ENCODE peak calls at places on chromosomes 1 and 21, in eight cellular contexts. T is K562, O is tibial nerve, L is A549, C is breast epithelium, G is heart left ventricle, J is ovary, N is stomach. B is an unnamed sample.

GRCh38 chr1:178868700-178869099 is 2.2 kb downstream of the ANGPTL1 start:
- DNase-seq in T (no peak), G (no peak), O (no peak), C (no peak), L (no peak), N (no peak), J (no peak), B (no peak)

GRCh38 chr1:1832820-1833219 is 54.5 kb upstream of the NADK start:
- DNase-seq in C (no peak), T (no peak), J (no peak), O (no peak), G (no peak), L (peak; percentile 20), N (no peak), B (no peak)

GRCh38 chr21:31184462-31184861 is 146.2 kb upstream of the KRTAP19-8 start:
- DNase-seq in C (no peak), O (no peak), J (no peak), G (no peak), L (no peak), N (no peak), T (no peak), B (peak; percentile 28)

GRCh38 chr1:201436461-201436860 is 14.9 kb upstream of the TNNI1 start:
- DNase-seq in G (no peak), O (no peak), T (peak; percentile 56), J (no peak), N (no peak), L (peak; percentile 68), C (no peak), B (no peak)

GRCh38 chr1:35845766-35846165 is 37.2 kb upstream of the AGO1 start:
- DNase-seq in C (no peak), O (no peak), L (no peak), N (no peak), J (no peak), G (no peak), T (no peak), B (no peak)

GRCh38 chr1:175597206-175597605 is 146.2 kb downstream of the TNR start:
- DNase-seq in L (no peak), C (no peak), G (no peak), T (no peak), J (no peak), O (no peak), N (no peak), B (no peak)

GRCh38 chr1:112144738-112145426 is 155.4 kb upstream of the KCND3 start:
- DNase-seq in O (no peak), C (no peak), J (no peak), N (no peak), T (no peak), L (no peak), G (peak; percentile 71), B (no peak)

GRCh38 chr1:85409516-85409915 is 55.4 kb downstream of the DDAH1 start:
- DNase-seq in C (no peak), N (no peak), J (no peak), O (no peak), T (no peak), G (no peak), L (no peak), B (no peak)

GRCh38 chr1:220797553-220797952 is 10.8 kb downstream of the MTARC1 start:
- DNase-seq in N (no peak), C (no peak), O (no peak), J (no peak), G (no peak), L (no peak), T (no peak), B (no peak)

GRCh38 chr1:157758018-157758417 is 18.9 kb downstream of the FCRL2 start:
- DNase-seq in J (no peak), L (no peak), N (no peak), T (no peak), C (no peak), O (no peak), G (no peak), B (no peak)

GRCh38 chr21:41610042-41610839 is 102.3 kb upstream of the TMPRSS2 start:
- DNase-seq in T (peak; percentile 74), G (no peak), N (peak; percentile 78), O (peak; percentile 71), L (peak; percentile 48), J (no peak), C (peak; percentile 70), B (peak; percentile 61)

GRCh38 chr1:213327318-213327667 is 276.3 kb downstream of the RPS6KC1 start:
- DNase-seq in N (no peak), J (no peak), O (peak; percentile 69), C (no peak), L (peak; percentile 9), G (peak; percentile 32), T (no peak), B (peak; percentile 84)

GRCh38 chr1:215132156-215132555 is 49.6 kb downstream of the KCNK2 start:
- DNase-seq in C (no peak), T (no peak), J (no peak), L (peak; percentile 5), G (no peak), N (no peak), O (no peak), B (no peak)

GRCh38 chr1:68175621-68176398 is 56.5 kb downstream of the WLS start:
- DNase-seq in J (no peak), C (no peak), T (no peak), L (no peak), O (no peak), G (peak; percentile 54), N (peak; percentile 70), B (no peak)

GRCh38 chr1:185654199-185654951 is 79.8 kb upstream of the HMCN1 start:
- DNase-seq in N (no peak), C (no peak), O (no peak), L (no peak), G (no peak), T (no peak), J (no peak), B (no peak)

GRCh38 chr1:89908993-89909436 is 85.9 kb upstream of the ZNF326 start:
- DNase-seq in J (no peak), T (no peak), N (no peak), G (no peak), O (no peak), C (no peak), L (peak; percentile 48), B (peak; percentile 65)

GRCh38 chr1:89912073-89912472 is 82.8 kb upstream of the ZNF326 start:
- DNase-seq in T (no peak), C (no peak), O (no peak), N (no peak), J (no peak), L (no peak), G (no peak), B (no peak)

GRCh38 chr1:89911186-89911976 is 83.5 kb upstream of the ZNF326 start:
- DNase-seq in J (no peak), C (no peak), N (no peak), L (peak; percentile 72), T (no peak), G (no peak), O (no peak), B (no peak)

GRCh38 chr1:89910268-89910667 is 84.6 kb upstream of the ZNF326 start:
- DNase-seq in N (no peak), J (no peak), T (no peak), L (no peak), G (no peak), O (no peak), C (no peak), B (no peak)

GRCh38 chr1:89910780-89911179 is 84.1 kb upstream of the ZNF326 start:
- DNase-seq in G (no peak), O (no peak), N (no peak), C (no peak), J (no peak), T (no peak), L (peak; percentile 92), B (no peak)
- TF ChIP-seq POLR2A in G (no peak), O (no peak), N (no peak), C (no peak), J (no peak), T (no peak), L (no peak), B (no peak)

GRCh38 chr1:24694380-24694843 is 50.8 kb upstream of the CLIC4 start:
- DNase-seq in O (no peak), J (no peak), N (no peak), T (peak; percentile 35), G (peak; percentile 88), L (no peak), C (no peak), B (no peak)
- TF ChIP-seq POLR2A in O (no peak), J (no peak), N (no peak), T (no peak), G (no peak), L (no peak), C (no peak), B (no peak)

GRCh38 chr1:9910080-9910424 is at the start of gene CTNNBIP1:
- DNase-seq in L (no peak), J (no peak), G (no peak), O (no peak), C (no peak), N (no peak), T (no peak), B (no peak)
- TF ChIP-seq POLR2A in L (peak; percentile 44), J (peak; percentile 19), G (no peak), O (no peak), C (no peak), N (no peak), T (no peak), B (peak; percentile 25)

GRCh38 chr1:21854751-21855131 is 42.7 kb downstream of the LDLRAD2 start:
- DNase-seq in N (no peak), O (no peak), L (no peak), C (no peak), T (no peak), G (no peak), J (peak; percentile 20), B (no peak)

GRCh38 chr1:21851430-21852250 is 39.6 kb downstream of the LDLRAD2 start:
- DNase-seq in T (no peak), J (no peak), N (no peak), L (no peak), C (no peak), G (no peak), O (no peak), B (no peak)

GRCh38 chr1:21853130-21853424 is 41.0 kb downstream of the LDLRAD2 start:
- DNase-seq in O (no peak), N (no peak), T (peak; percentile 77), L (no peak), J (no peak), G (no peak), C (no peak), B (no peak)

GRCh38 chr1:21854090-21854750 is 42.2 kb downstream of the LDLRAD2 start:
- DNase-seq in J (no peak), G (no peak), C (no peak), L (no peak), T (no peak), N (no peak), O (no peak), B (no peak)

GRCh38 chr1:21852282-21853129 is 40.4 kb downstream of the LDLRAD2 start:
- DNase-seq in J (no peak), C (no peak), O (no peak), N (no peak), L (no peak), G (no peak), T (no peak), B (no peak)
- TF ChIP-seq POLR2A in J (no peak), C (no peak), O (no peak), N (no peak), L (no peak), G (no peak), T (no peak), B (no peak)

GRCh38 chr1:71390518-71390917 is 309.7 kb upstream of the ZRANB2 start:
- DNase-seq in L (no peak), G (no peak), O (no peak), T (no peak), J (no peak), C (no peak), N (no peak), B (no peak)
- TF ChIP-seq POLR2A in L (no peak), G (no peak), O (no peak), T (no peak), J (no peak), C (no peak), N (no peak), B (no peak)

GRCh38 chr21:44331209-44331608 is 8.0 kb downstream of the CFAP410 start:
- DNase-seq in G (no peak), N (no peak), O (no peak), C (no peak), J (no peak), T (no peak), L (no peak), B (no peak)
- TF ChIP-seq POLR2A in G (no peak), N (no peak), O (no peak), C (no peak), J (no peak), T (no peak), L (no peak), B (no peak)

B was measured in NB4.